ENCODE peak calls at places on chromosomes 4 and X, in seven cellular contexts. One of them, this sample, is unnamed.

GRCh38 chrX:48720580-48721240 is 24.2 kb downstream of the SUV39H1 start:
- DNase-seq in effector memory CD4-positive, alpha-beta T cell: no peak
- DNase-seq in endothelial cell: no peak
- DNase-seq in left ventricle myocardium superior: no peak
- DNase-seq in COLO829: no peak
- DNase-seq in activated gamma-delta T cell treated with Interleukin-2 at 50 U/mL for 16 hours: no peak
- DNase-seq in stimulated activated CD4-positive, alpha-beta T cell treated with anti-CD3 and anti-CD28 coated beads, Interleukin-4, amount 100 ng/mL, for 48 hours: no peak
- DNase-seq in this sample: no peak

GRCh38 chrX:137362583-137362982 is 203.3 kb upstream of the ZIC3 start:
- DNase-seq in effector memory CD4-positive, alpha-beta T cell: no peak
- DNase-seq in endothelial cell: no peak
- DNase-seq in left ventricle myocardium superior: no peak
- DNase-seq in COLO829: no peak
- DNase-seq in activated gamma-delta T cell treated with Interleukin-2 at 50 U/mL for 16 hours: no peak
- DNase-seq in stimulated activated CD4-positive, alpha-beta T cell treated with anti-CD3 and anti-CD28 coated beads, Interleukin-4, amount 100 ng/mL, for 48 hours: no peak
- DNase-seq in this sample: no peak

GRCh38 chrX:44889824-44890223 is 16.8 kb downstream of the KDM6A start:
- DNase-seq in effector memory CD4-positive, alpha-beta T cell: no peak
- DNase-seq in endothelial cell: no peak
- DNase-seq in left ventricle myocardium superior: no peak
- DNase-seq in COLO829: no peak
- DNase-seq in activated gamma-delta T cell treated with Interleukin-2 at 50 U/mL for 16 hours: no peak
- DNase-seq in stimulated activated CD4-positive, alpha-beta T cell treated with anti-CD3 and anti-CD28 coated beads, Interleukin-4, amount 100 ng/mL, for 48 hours: no peak
- DNase-seq in this sample: no peak

GRCh38 chrX:150269613-150270254 is 93.4 kb upstream of the MAMLD1 start:
- DNase-seq in effector memory CD4-positive, alpha-beta T cell: no peak
- DNase-seq in endothelial cell: no peak
- DNase-seq in left ventricle myocardium superior: no peak
- DNase-seq in COLO829: no peak
- DNase-seq in activated gamma-delta T cell treated with Interleukin-2 at 50 U/mL for 16 hours: no peak
- DNase-seq in stimulated activated CD4-positive, alpha-beta T cell treated with anti-CD3 and anti-CD28 coated beads, Interleukin-4, amount 100 ng/mL, for 48 hours: no peak
- DNase-seq in this sample: no peak

GRCh38 chr4:156638332-156638731 is 333.3 kb downstream of the PDGFC start:
- DNase-seq in effector memory CD4-positive, alpha-beta T cell: no peak
- DNase-seq in endothelial cell: no peak
- DNase-seq in left ventricle myocardium superior: no peak
- DNase-seq in COLO829: no peak
- DNase-seq in activated gamma-delta T cell treated with Interleukin-2 at 50 U/mL for 16 hours: no peak
- DNase-seq in stimulated activated CD4-positive, alpha-beta T cell treated with anti-CD3 and anti-CD28 coated beads, Interleukin-4, amount 100 ng/mL, for 48 hours: no peak
- DNase-seq in this sample: no peak

GRCh38 chr4:47410271-47410670 is 53.2 kb downstream of the COMMD8 start:
- DNase-seq in effector memory CD4-positive, alpha-beta T cell: no peak
- DNase-seq in endothelial cell: no peak
- DNase-seq in left ventricle myocardium superior: no peak
- DNase-seq in COLO829: no peak
- DNase-seq in activated gamma-delta T cell treated with Interleukin-2 at 50 U/mL for 16 hours: no peak
- DNase-seq in stimulated activated CD4-positive, alpha-beta T cell treated with anti-CD3 and anti-CD28 coated beads, Interleukin-4, amount 100 ng/mL, for 48 hours: no peak
- DNase-seq in this sample: no peak

GRCh38 chr4:161208564-161208963 is 955.2 kb downstream of the FSTL5 start:
- DNase-seq in effector memory CD4-positive, alpha-beta T cell: no peak
- DNase-seq in endothelial cell: no peak
- DNase-seq in left ventricle myocardium superior: no peak
- DNase-seq in COLO829: no peak
- DNase-seq in activated gamma-delta T cell treated with Interleukin-2 at 50 U/mL for 16 hours: no peak
- DNase-seq in stimulated activated CD4-positive, alpha-beta T cell treated with anti-CD3 and anti-CD28 coated beads, Interleukin-4, amount 100 ng/mL, for 48 hours: no peak
- DNase-seq in this sample: no peak

GRCh38 chrX:66002832-66003680 is 36.8 kb downstream of the VSIG4 start:
- DNase-seq in effector memory CD4-positive, alpha-beta T cell: no peak
- DNase-seq in endothelial cell: no peak
- DNase-seq in left ventricle myocardium superior: no peak
- DNase-seq in COLO829: no peak
- DNase-seq in activated gamma-delta T cell treated with Interleukin-2 at 50 U/mL for 16 hours: no peak
- DNase-seq in stimulated activated CD4-positive, alpha-beta T cell treated with anti-CD3 and anti-CD28 coated beads, Interleukin-4, amount 100 ng/mL, for 48 hours: no peak
- DNase-seq in this sample: no peak

GRCh38 chr4:71664366-71664765 is 119.5 kb downstream of the GC start:
- DNase-seq in effector memory CD4-positive, alpha-beta T cell: no peak
- DNase-seq in endothelial cell: no peak
- DNase-seq in left ventricle myocardium superior: no peak
- DNase-seq in COLO829: no peak
- DNase-seq in activated gamma-delta T cell treated with Interleukin-2 at 50 U/mL for 16 hours: no peak
- DNase-seq in stimulated activated CD4-positive, alpha-beta T cell treated with anti-CD3 and anti-CD28 coated beads, Interleukin-4, amount 100 ng/mL, for 48 hours: no peak
- DNase-seq in this sample: no peak

GRCh38 chr4:147590249-147590920 is 26.8 kb upstream of the TMEM184C start:
- DNase-seq in effector memory CD4-positive, alpha-beta T cell: no peak
- DNase-seq in endothelial cell: peak; percentile 72
- DNase-seq in left ventricle myocardium superior: peak; percentile 56
- DNase-seq in COLO829: peak; percentile 71
- DNase-seq in activated gamma-delta T cell treated with Interleukin-2 at 50 U/mL for 16 hours: peak; percentile 20
- DNase-seq in stimulated activated CD4-positive, alpha-beta T cell treated with anti-CD3 and anti-CD28 coated beads, Interleukin-4, amount 100 ng/mL, for 48 hours: peak; percentile 45
- DNase-seq in this sample: no peak

GRCh38 chr4:77451530-77451929 is 154.1 kb upstream of the CXCL13 start:
- DNase-seq in effector memory CD4-positive, alpha-beta T cell: no peak
- DNase-seq in endothelial cell: no peak
- DNase-seq in left ventricle myocardium superior: no peak
- DNase-seq in COLO829: no peak
- DNase-seq in activated gamma-delta T cell treated with Interleukin-2 at 50 U/mL for 16 hours: no peak
- DNase-seq in stimulated activated CD4-positive, alpha-beta T cell treated with anti-CD3 and anti-CD28 coated beads, Interleukin-4, amount 100 ng/mL, for 48 hours: no peak
- DNase-seq in this sample: no peak

GRCh38 chr4:1998296-1998695 is 10.5 kb downstream of the NELFA start:
- DNase-seq in effector memory CD4-positive, alpha-beta T cell: no peak
- DNase-seq in endothelial cell: no peak
- DNase-seq in left ventricle myocardium superior: no peak
- DNase-seq in COLO829: no peak
- DNase-seq in activated gamma-delta T cell treated with Interleukin-2 at 50 U/mL for 16 hours: no peak
- DNase-seq in stimulated activated CD4-positive, alpha-beta T cell treated with anti-CD3 and anti-CD28 coated beads, Interleukin-4, amount 100 ng/mL, for 48 hours: no peak
- DNase-seq in this sample: no peak

GRCh38 chr4:45987858-45988257 is 136.0 kb downstream of the GABRG1 start:
- DNase-seq in effector memory CD4-positive, alpha-beta T cell: no peak
- DNase-seq in endothelial cell: no peak
- DNase-seq in left ventricle myocardium superior: no peak
- DNase-seq in COLO829: no peak
- DNase-seq in activated gamma-delta T cell treated with Interleukin-2 at 50 U/mL for 16 hours: no peak
- DNase-seq in stimulated activated CD4-positive, alpha-beta T cell treated with anti-CD3 and anti-CD28 coated beads, Interleukin-4, amount 100 ng/mL, for 48 hours: no peak
- DNase-seq in this sample: no peak

GRCh38 chr4:97656034-97656720 is 487.1 kb downstream of the STPG2 start:
- DNase-seq in effector memory CD4-positive, alpha-beta T cell: no peak
- DNase-seq in endothelial cell: no peak
- DNase-seq in left ventricle myocardium superior: no peak
- DNase-seq in COLO829: peak; percentile 15
- DNase-seq in activated gamma-delta T cell treated with Interleukin-2 at 50 U/mL for 16 hours: no peak
- DNase-seq in stimulated activated CD4-positive, alpha-beta T cell treated with anti-CD3 and anti-CD28 coated beads, Interleukin-4, amount 100 ng/mL, for 48 hours: no peak
- DNase-seq in this sample: no peak

GRCh38 chr4:48989461-48990203 is 3.6 kb downstream of the CWH43 start:
- DNase-seq in effector memory CD4-positive, alpha-beta T cell: no peak
- DNase-seq in endothelial cell: no peak
- DNase-seq in left ventricle myocardium superior: no peak
- DNase-seq in COLO829: no peak
- DNase-seq in activated gamma-delta T cell treated with Interleukin-2 at 50 U/mL for 16 hours: no peak
- DNase-seq in stimulated activated CD4-positive, alpha-beta T cell treated with anti-CD3 and anti-CD28 coated beads, Interleukin-4, amount 100 ng/mL, for 48 hours: no peak
- DNase-seq in this sample: no peak

GRCh38 chrX:106608016-106608415 is 3.8 kb upstream of the RADX start:
- DNase-seq in effector memory CD4-positive, alpha-beta T cell: peak; percentile 29
- DNase-seq in endothelial cell: no peak
- DNase-seq in left ventricle myocardium superior: no peak
- DNase-seq in COLO829: no peak
- DNase-seq in activated gamma-delta T cell treated with Interleukin-2 at 50 U/mL for 16 hours: no peak
- DNase-seq in stimulated activated CD4-positive, alpha-beta T cell treated with anti-CD3 and anti-CD28 coated beads, Interleukin-4, amount 100 ng/mL, for 48 hours: no peak
- DNase-seq in this sample: no peak

GRCh38 chr4:118968006-118968405 is 79.4 kb downstream of the SYNPO2 start:
- DNase-seq in effector memory CD4-positive, alpha-beta T cell: no peak
- DNase-seq in endothelial cell: peak; percentile 11
- DNase-seq in left ventricle myocardium superior: no peak
- DNase-seq in COLO829: peak; percentile 71
- DNase-seq in activated gamma-delta T cell treated with Interleukin-2 at 50 U/mL for 16 hours: no peak
- DNase-seq in stimulated activated CD4-positive, alpha-beta T cell treated with anti-CD3 and anti-CD28 coated beads, Interleukin-4, amount 100 ng/mL, for 48 hours: no peak
- DNase-seq in this sample: peak; percentile 74

GRCh38 chr4:138910201-138910913 is 105.2 kb upstream of the NOCT start:
- DNase-seq in effector memory CD4-positive, alpha-beta T cell: no peak
- DNase-seq in endothelial cell: no peak
- DNase-seq in left ventricle myocardium superior: no peak
- DNase-seq in COLO829: peak; percentile 26
- DNase-seq in activated gamma-delta T cell treated with Interleukin-2 at 50 U/mL for 16 hours: no peak
- DNase-seq in stimulated activated CD4-positive, alpha-beta T cell treated with anti-CD3 and anti-CD28 coated beads, Interleukin-4, amount 100 ng/mL, for 48 hours: no peak
- DNase-seq in this sample: no peak

GRCh38 chr4:184345573-184345922 is 127.9 kb upstream of the ENPP6 start:
- DNase-seq in effector memory CD4-positive, alpha-beta T cell: no peak
- DNase-seq in endothelial cell: no peak
- DNase-seq in left ventricle myocardium superior: peak; percentile 64
- DNase-seq in COLO829: no peak
- DNase-seq in activated gamma-delta T cell treated with Interleukin-2 at 50 U/mL for 16 hours: no peak
- DNase-seq in stimulated activated CD4-positive, alpha-beta T cell treated with anti-CD3 and anti-CD28 coated beads, Interleukin-4, amount 100 ng/mL, for 48 hours: no peak
- DNase-seq in this sample: no peak

GRCh38 chr4:41865306-41865980 is 69.8 kb upstream of the TMEM33 start:
- DNase-seq in effector memory CD4-positive, alpha-beta T cell: no peak
- DNase-seq in endothelial cell: no peak
- DNase-seq in left ventricle myocardium superior: peak; percentile 30
- DNase-seq in COLO829: no peak
- DNase-seq in activated gamma-delta T cell treated with Interleukin-2 at 50 U/mL for 16 hours: no peak
- DNase-seq in stimulated activated CD4-positive, alpha-beta T cell treated with anti-CD3 and anti-CD28 coated beads, Interleukin-4, amount 100 ng/mL, for 48 hours: no peak
- DNase-seq in this sample: no peak

GRCh38 chr4:41602113-41602512 is 64.2 kb downstream of the LIMCH1 start:
- DNase-seq in effector memory CD4-positive, alpha-beta T cell: no peak
- DNase-seq in endothelial cell: no peak
- DNase-seq in left ventricle myocardium superior: no peak
- DNase-seq in COLO829: no peak
- DNase-seq in activated gamma-delta T cell treated with Interleukin-2 at 50 U/mL for 16 hours: no peak
- DNase-seq in stimulated activated CD4-positive, alpha-beta T cell treated with anti-CD3 and anti-CD28 coated beads, Interleukin-4, amount 100 ng/mL, for 48 hours: no peak
- DNase-seq in this sample: peak; percentile 19

GRCh38 chrX:131729295-131729694 is 185.4 kb downstream of the OR13H1 start:
- DNase-seq in effector memory CD4-positive, alpha-beta T cell: peak; percentile 75
- DNase-seq in endothelial cell: no peak
- DNase-seq in left ventricle myocardium superior: no peak
- DNase-seq in COLO829: no peak
- DNase-seq in activated gamma-delta T cell treated with Interleukin-2 at 50 U/mL for 16 hours: peak; percentile 75
- DNase-seq in stimulated activated CD4-positive, alpha-beta T cell treated with anti-CD3 and anti-CD28 coated beads, Interleukin-4, amount 100 ng/mL, for 48 hours: no peak
- DNase-seq in this sample: no peak

This sample was measured in HCEC 1CT.